ENCODE peak calls at places on chromosomes 6 and 20, in seven cellular contexts. D is CD4-positive, alpha-beta T cell; T is spleen; I is cardiac muscle cell; M is foreskin fibroblast; U is AG09309; B is body of pancreas. L is an unnamed sample.

GRCh38 chr20:50049442-50050026 is 63.4 kb downstream of the UBE2V1 start:
- DNase-seq in D (no peak), T (peak; percentile 82), I (no peak), M (no peak), U (no peak), B (no peak), L (no peak)

GRCh38 chr20:50456452-50457324 is 53.5 kb upstream of the PTPN1 start:
- DNase-seq in D (no peak), T (no peak), I (no peak), M (no peak), U (no peak), B (no peak), L (no peak)

GRCh38 chr6:135922746-135923145 is 71.2 kb downstream of the PDE7B start:
- DNase-seq in D (no peak), T (no peak), I (no peak), M (peak; percentile 81), U (peak; percentile 89), B (no peak), L (no peak)

GRCh38 chr6:142943746-142944125 is 1.2 kb downstream of the HIVEP2 start:
- DNase-seq in D (no peak), T (peak; percentile 78), I (no peak), M (no peak), U (no peak), B (no peak), L (no peak)

GRCh38 chr6:156485145-156485544 is 292.0 kb upstream of the ARID1B start:
- DNase-seq in D (no peak), T (no peak), I (no peak), M (no peak), U (no peak), B (no peak), L (no peak)

GRCh38 chr6:21597243-21597682 is 3.7 kb downstream of the SOX4 start:
- DNase-seq in D (no peak), T (no peak), I (no peak), M (no peak), U (no peak), B (no peak), L (no peak)

GRCh38 chr20:5714261-5715041 is 35.8 kb upstream of the SHLD1 start:
- DNase-seq in D (peak; percentile 74), T (no peak), I (no peak), M (no peak), U (no peak), B (no peak), L (no peak)

GRCh38 chr6:125888989-125889656 is 67.4 kb upstream of the HINT3 start:
- DNase-seq in D (no peak), T (no peak), I (peak; percentile 47), M (no peak), U (no peak), B (peak; percentile 26), L (no peak)

GRCh38 chr6:132515386-132515785 is 2.5 kb upstream of the STX7 start:
- DNase-seq in D (no peak), T (no peak), I (no peak), M (no peak), U (no peak), B (no peak), L (no peak)

GRCh38 chr20:19024296-19025035 is 188.0 kb upstream of the SLC24A3 start:
- DNase-seq in D (no peak), T (no peak), I (no peak), M (no peak), U (no peak), B (no peak), L (no peak)

GRCh38 chr6:53530346-53530745 is 14.6 kb downstream of the GCLC start:
- DNase-seq in D (no peak), T (no peak), I (peak; percentile 61), M (no peak), U (no peak), B (peak; percentile 71), L (no peak)

GRCh38 chr6:52566853-52567279 is 10.0 kb downstream of the TRAM2 start:
- DNase-seq in D (no peak), T (no peak), I (no peak), M (peak; percentile 99), U (peak; percentile 95), B (no peak), L (no peak)

DNA sequence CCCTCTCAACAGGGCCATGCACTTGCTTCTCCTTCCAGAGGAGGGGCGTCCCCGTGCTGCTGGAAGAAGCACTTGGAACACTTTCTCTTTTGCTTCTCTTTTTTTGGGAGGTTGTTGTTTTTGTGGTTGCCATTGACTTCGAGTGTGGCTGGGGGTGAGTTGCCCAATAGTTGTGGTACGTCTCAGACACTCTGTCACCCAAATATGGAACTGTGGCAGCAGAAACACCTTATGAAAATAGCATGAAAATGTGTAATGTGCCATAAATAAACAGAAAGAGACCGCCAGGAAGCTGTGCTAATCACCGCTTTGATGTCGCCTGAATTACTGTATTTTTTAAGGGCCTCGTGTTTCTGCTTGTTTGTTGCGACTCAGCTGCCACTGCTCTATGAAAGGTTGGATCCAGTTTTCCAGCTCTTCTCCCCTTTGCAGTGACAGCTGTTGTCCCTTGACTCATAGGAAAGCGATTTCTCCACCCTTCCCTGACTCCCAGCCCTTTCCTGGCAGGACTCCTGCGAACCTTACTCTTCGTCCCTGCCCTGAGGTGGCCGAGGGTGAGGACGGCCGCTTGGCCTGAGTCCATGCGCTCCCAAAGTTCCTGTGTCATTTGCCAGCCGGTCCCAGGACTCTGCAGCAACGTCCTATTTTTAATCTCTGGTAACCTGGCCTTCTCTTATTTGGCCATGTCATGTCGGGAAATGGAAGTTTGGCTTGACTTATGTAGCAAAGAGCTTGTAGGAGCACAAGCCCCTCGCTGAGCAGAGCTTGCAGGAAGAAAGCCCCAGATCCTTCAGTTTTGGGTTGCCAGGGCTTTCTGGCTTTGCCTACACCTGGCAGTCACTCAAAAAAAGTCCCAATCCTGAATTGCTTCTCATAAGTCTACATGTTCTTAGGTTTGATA is 694.6 kb downstream of the QKI start:
- DNase-seq in D (no peak), T (no peak), I (no peak), M (no peak), U (no peak), B (peak; percentile 44), L (no peak)
- TF ChIP-seq CTCF in D (no peak), T (no peak), I (no peak), M (no peak), U (no peak), B (no peak), L (no peak)

GRCh38 chr6:1635305-1636010 is 25.7 kb downstream of the FOXC1 start:
- DNase-seq in D (no peak), T (no peak), I (no peak), M (no peak), U (no peak), B (no peak), L (no peak)
- TF ChIP-seq CTCF in D (no peak), T (no peak), I (no peak), M (no peak), U (no peak), B (no peak), L (no peak)

DNA sequence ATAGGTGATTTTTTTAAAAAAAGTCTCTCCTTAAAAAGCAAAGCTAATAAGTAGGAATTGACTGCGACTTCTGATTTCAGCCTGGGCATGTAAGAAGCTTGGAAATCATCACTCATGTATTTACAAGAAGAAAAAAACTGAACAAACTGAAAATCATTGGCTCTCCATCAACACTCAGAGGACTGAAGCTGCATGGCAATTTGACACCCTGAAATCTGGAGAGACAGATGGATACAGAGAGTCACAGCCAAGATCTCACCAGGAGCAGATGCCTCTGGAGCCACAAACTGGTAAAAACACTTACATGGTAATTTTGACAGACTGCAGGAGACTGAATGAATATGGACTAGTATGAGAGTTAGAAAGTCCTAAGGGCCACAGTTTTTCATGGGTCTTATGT is 191.2 kb upstream of the TCF21 start:
- DNase-seq in D (no peak), T (no peak), I (no peak), M (peak; percentile 38), U (no peak), B (no peak), L (no peak)
- TF ChIP-seq CTCF in D (no peak), T (no peak), I (no peak), M (no peak), U (no peak), B (no peak), L (no peak)

GRCh38 chr6:43855247-43855646 is 85.2 kb downstream of the VEGFA start:
- DNase-seq in D (no peak), T (no peak), I (no peak), M (no peak), U (no peak), B (no peak), L (no peak)

GRCh38 chr6:43851204-43851855 is 81.3 kb downstream of the VEGFA start:
- DNase-seq in D (no peak), T (no peak), I (no peak), M (no peak), U (peak; percentile 64), B (no peak), L (no peak)

GRCh38 chr6:43852350-43852864 is 82.4 kb downstream of the VEGFA start:
- DNase-seq in D (no peak), T (no peak), I (no peak), M (no peak), U (no peak), B (no peak), L (no peak)

GRCh38 chr6:43850314-43851203 is 80.5 kb downstream of the VEGFA start:
- DNase-seq in D (no peak), T (no peak), I (no peak), M (no peak), U (no peak), B (no peak), L (no peak)

GRCh38 chr6:43853066-43853650 is 83.1 kb downstream of the VEGFA start:
- DNase-seq in D (no peak), T (no peak), I (no peak), M (no peak), U (no peak), B (no peak), L (no peak)
- TF ChIP-seq CTCF in D (no peak), T (no peak), I (no peak), M (no peak), U (no peak), B (no peak), L (no peak)

GRCh38 chr20:20820104-20820503 is 107.7 kb upstream of the RALGAPA2 start:
- DNase-seq in D (no peak), T (no peak), I (peak; percentile 19), M (no peak), U (no peak), B (peak; percentile 38), L (no peak)
- TF ChIP-seq CTCF in D (no peak), T (peak; percentile 13), I (peak; percentile 25), M (peak; percentile 10), U (peak; percentile 15), B (peak; percentile 31), L (peak; percentile 60)

GRCh38 chr6:91341473-91341872 is 754.6 kb upstream of the MAP3K7 start:
- DNase-seq in D (no peak), T (no peak), I (no peak), M (no peak), U (no peak), B (no peak), L (no peak)

GRCh38 chr6:91340998-91341397 is 754.1 kb upstream of the MAP3K7 start:
- DNase-seq in D (no peak), T (no peak), I (no peak), M (no peak), U (no peak), B (no peak), L (no peak)

GRCh38 chr6:91337967-91338366 is 751.1 kb upstream of the MAP3K7 start:
- DNase-seq in D (no peak), T (no peak), I (no peak), M (no peak), U (no peak), B (no peak), L (no peak)
- TF ChIP-seq CTCF in D (no peak), T (no peak), I (peak; percentile 10), M (peak; percentile 3), U (no peak), B (no peak), L (peak; percentile 86)

GRCh38 chr6:70901324-70901723 is 55.5 kb downstream of the B3GAT2 start:
- DNase-seq in D (no peak), T (no peak), I (no peak), M (no peak), U (no peak), B (no peak), L (no peak)
- TF ChIP-seq CTCF in D (no peak), T (no peak), I (peak; percentile 27), M (peak; percentile 15), U (peak; percentile 39), B (no peak), L (peak; percentile 42)